ENCODE peak calls at places on chromosomes 11 and 22, in five cellular contexts. R is NCI-H524 treated with DMSO at 0.1 percent for 48 hours, X is mesenteric fat pad, Z is immature natural killer cell, J is anterior cingulate cortex. F is an unnamed sample.
A peak's percentile ranks its signal among the peaks of the same experiment; 100 is the strongest.

GRCh38 chr11:57476883-57477506 is 16.7 kb downstream of the RTN4RL2 start:
- DNase-seq in R (no peak), X (no peak), Z (peak; percentile 36), J (no peak), F (no peak)

GRCh38 chr11:13007702-13008435 is 1.2 kb upstream of the RASSF10 start:
- DNase-seq in R (no peak), X (no peak), Z (no peak), J (no peak), F (no peak)

GRCh38 chr22:44597616-44598015 is 99.6 kb upstream of the RTL6 start:
- DNase-seq in R (peak; percentile 90), X (no peak), Z (no peak), J (no peak), F (no peak)

GRCh38 chr11:113457784-113458183 is 17.4 kb downstream of the DRD2 start:
- DNase-seq in R (peak; percentile 83), X (no peak), Z (no peak), J (no peak), F (no peak)

GRCh38 chr11:75852406-75853017 is 37.5 kb downstream of the UVRAG start:
- DNase-seq in R (no peak), X (no peak), Z (no peak), J (no peak), F (no peak)

GRCh38 chr11:108538022-108538424 is 39.8 kb upstream of the POGLUT3 start:
- DNase-seq in R (no peak), X (no peak), Z (peak; percentile 79), J (no peak), F (no peak)

GRCh38 chr11:12673924-12674570 is at the start of gene TEAD1:
- DNase-seq in R (peak; percentile 24), X (peak; percentile 99), Z (peak; percentile 59), J (peak; percentile 94), F (peak; percentile 99)

GRCh38 chr11:62546244-62546936 is at the start of gene AHNAK:
- DNase-seq in R (no peak), X (peak; percentile 96), Z (peak; percentile 72), J (no peak), F (peak; percentile 86)

GRCh38 chr11:125061237-125061636 is 1.9 kb upstream of the SLC37A2 start:
- DNase-seq in R (no peak), X (no peak), Z (no peak), J (no peak), F (no peak)

GRCh38 chr11:62148271-62148980 is 24.6 kb downstream of the INCENP start:
- DNase-seq in R (no peak), X (peak; percentile 77), Z (no peak), J (no peak), F (no peak)

GRCh38 chr11:9219572-9219971 is 45.6 kb downstream of the DENND5A start:
- DNase-seq in R (no peak), X (no peak), Z (no peak), J (no peak), F (no peak)

GRCh38 chr11:134401825-134402809 is 9.9 kb downstream of the B3GAT1 start:
- DNase-seq in R (no peak), X (no peak), Z (peak; percentile 44), J (no peak), F (peak; percentile 57)

GRCh38 chr11:118217575-118217974 is 7.2 kb downstream of the JAML start:
- DNase-seq in R (no peak), X (no peak), Z (no peak), J (no peak), F (no peak)

F was measured in K562.